ENCODE peak calls at places on chromosomes 16 and 17, in eight cellular contexts. U, Y, C, S, R, B, M and E are unnamed samples.

GRCh38 chr17:74474043-74474792 is 7.8 kb downstream of the CD300A start:
- DNase-seq in U (no peak), Y (no peak), C (peak), S (no peak), R (no peak), B (peak), M (no peak), E (peak)

GRCh38 chr17:42459256-42459982 is 741 bp downstream of the ATP6V0A1 start:
- DNase-seq in U (no peak), Y (peak), C (no peak), S (peak), R (no peak), B (peak), M (no peak), E (no peak)

GRCh38 chr17:74012465-74012864 is 191.0 kb upstream of the RPL38 start:
- DNase-seq in U (no peak), Y (no peak), C (no peak), S (no peak), R (no peak), B (peak), M (no peak), E (peak)

GRCh38 chr16:78505544-78506371 is 406.3 kb downstream of the WWOX start:
- DNase-seq in U (no peak), Y (peak), C (no peak), S (no peak), R (peak), B (no peak), M (no peak), E (no peak)

GRCh38 chr17:34755981-34756669 is 176.7 kb downstream of the TMEM132E start:
- DNase-seq in U (no peak), Y (no peak), C (no peak), S (no peak), R (no peak), B (no peak), M (no peak), E (no peak)

GRCh38 chr16:74596586-74596985 is 10.3 kb downstream of the GLG1 start:
- DNase-seq in U (no peak), Y (no peak), C (no peak), S (no peak), R (no peak), B (no peak), M (no peak), E (no peak)

GRCh38 chr17:70855401-70856054 is 686.2 kb downstream of the KCNJ2 start:
- DNase-seq in U (peak), Y (no peak), C (no peak), S (peak), R (no peak), B (no peak), M (no peak), E (no peak)

GRCh38 chr17:58658804-58659713 is 32.8 kb downstream of the TEX14 start:
- DNase-seq in U (peak), Y (peak), C (peak), S (peak), R (peak), B (peak), M (no peak), E (no peak)

GRCh38 chr17:82272495-82273326 is 789 bp downstream of the CSNK1D start:
- DNase-seq in U (no peak), Y (no peak), C (peak), S (no peak), R (no peak), B (peak), M (peak), E (peak)

GRCh38 chr16:55853114-55853513 is 20.2 kb upstream of the CES1 start:
- DNase-seq in U (no peak), Y (no peak), C (no peak), S (no peak), R (no peak), B (no peak), M (no peak), E (no peak)

GRCh38 chr16:20807822-20808207 is 1.5 kb downstream of the REXO5 start:
- DNase-seq in U (no peak), Y (no peak), C (no peak), S (no peak), R (no peak), B (no peak), M (no peak), E (no peak)

GRCh38 chr16:82187829-82188228 is 17.8 kb upstream of the MPHOSPH6 start:
- DNase-seq in U (no peak), Y (no peak), C (no peak), S (no peak), R (no peak), B (no peak), M (no peak), E (no peak)

GRCh38 chr16:15398618-15399316 is 3.2 kb downstream of the MPV17L start:
- DNase-seq in U (no peak), Y (no peak), C (no peak), S (no peak), R (no peak), B (no peak), M (no peak), E (no peak)

GRCh38 chr17:77527836-77528505 is 387.2 kb downstream of the SEC14L1 start:
- DNase-seq in U (no peak), Y (no peak), C (no peak), S (no peak), R (no peak), B (peak), M (no peak), E (peak)

GRCh38 chr16:86740817-86741799 is 162.8 kb downstream of the FOXL1 start:
- DNase-seq in U (peak), Y (no peak), C (no peak), S (peak), R (no peak), B (no peak), M (no peak), E (no peak)

GRCh38 chr16:85395207-85395912 is 217.8 kb upstream of the GSE1 start:
- DNase-seq in U (peak), Y (no peak), C (no peak), S (peak), R (peak), B (peak), M (no peak), E (peak)

GRCh38 chr17:80418589-80418988 is 3.6 kb downstream of the ENDOV start:
- DNase-seq in U (no peak), Y (no peak), C (no peak), S (no peak), R (no peak), B (no peak), M (no peak), E (no peak)

GRCh38 chr16:70396209-70396904 is 42.5 kb downstream of the ST3GAL2 start:
- DNase-seq in U (no peak), Y (no peak), C (no peak), S (no peak), R (no peak), B (no peak), M (peak), E (no peak)

GRCh38 chr17:76816590-76817135 is 51.5 kb upstream of the MGAT5B start:
- DNase-seq in U (no peak), Y (peak), C (peak), S (no peak), R (peak), B (peak), M (peak), E (peak)

GRCh38 chr16:1989209-1989825 is 453 bp upstream of the SYNGR3 start:
- DNase-seq in U (no peak), Y (no peak), C (no peak), S (no peak), R (no peak), B (no peak), M (no peak), E (no peak)

GRCh38 chr17:1718362-1719165 is 5.9 kb upstream of the WDR81 start:
- DNase-seq in U (no peak), Y (no peak), C (no peak), S (no peak), R (no peak), B (no peak), M (no peak), E (no peak)

GRCh38 chr17:77571141-77571540 is 387.4 kb upstream of the TNRC6C start:
- DNase-seq in U (no peak), Y (no peak), C (no peak), S (no peak), R (no peak), B (no peak), M (peak), E (no peak)

GRCh38 chr16:10886739-10887269 is 9.8 kb downstream of the CIITA start:
- DNase-seq in U (no peak), Y (no peak), C (no peak), S (no peak), R (no peak), B (no peak), M (no peak), E (no peak)